ENCODE peak calls at places on chromosomes 2 and 18, in nine cellular contexts. Y is psoas muscle; J is fibroblast of lung; G is lower lobe of right lung; L is SK-N-SH; W is testis; R is HCT116; U is CD8-positive, alpha-beta T cell; X is GM12878. A is an unnamed sample. For H3K4me1, the result is how much of the 10 kb centered on the place peaks cover.

GRCh38 chr2:240298803-240299709 is 136.4 kb upstream of the GPC1 start:
- DNase-seq in R (no peak), X (no peak), L (peak), U (no peak), Y (no peak), W (no peak), J (no peak), G (no peak), A (no peak)

GRCh38 chr2:186780701-186781316 is 68.2 kb downstream of the ZSWIM2 start:
- DNase-seq in W (no peak), Y (no peak), L (peak), J (peak), U (no peak), R (peak), G (no peak), X (no peak), A (peak)

GRCh38 chr18:37484893-37485834 is 80.4 kb downstream of the CELF4 start:
- DNase-seq in Y (peak), W (peak), G (no peak), X (no peak), L (no peak), U (no peak), R (peak), J (peak), A (peak)

GRCh38 chr2:215878476-215879063 is 134.8 kb downstream of the MREG start:
- DNase-seq in R (no peak), Y (no peak), L (no peak), U (no peak), W (no peak), G (no peak), X (no peak), J (peak), A (no peak)

GRCh38 chr2:101524811-101525430 is 50.0 kb upstream of the RFX8 start:
- DNase-seq in U (no peak), W (no peak), J (peak), R (no peak), G (no peak), Y (peak), L (no peak), X (no peak), A (no peak)

GRCh38 chr2:26394694-26395093 is 7.0 kb upstream of the DRC1 start:
- DNase-seq in G (no peak), L (no peak), U (no peak), X (no peak), W (no peak), Y (no peak), R (no peak), J (peak), A (no peak)

GRCh38 chr2:174752403-174753037 is 11.8 kb downstream of the CHRNA1 start:
- DNase-seq in G (no peak), Y (no peak), J (no peak), X (peak), W (no peak), U (no peak), L (no peak), R (no peak), A (no peak)

GRCh38 chr2:219300022-219300421 is 9.2 kb downstream of the PTPRN start:
- DNase-seq in J (no peak), Y (no peak), W (no peak), U (no peak), L (no peak), X (no peak), G (no peak), R (no peak), A (no peak)

GRCh38 chr2:196278491-196278911 is 107.1 kb upstream of the STK17B start:
- DNase-seq in U (no peak), G (no peak), Y (no peak), L (no peak), W (no peak), J (peak), X (no peak), R (no peak), A (no peak)

GRCh38 chr2:16137080-16137755 is 196.9 kb downstream of the MYCN start:
- DNase-seq in W (no peak), R (no peak), X (no peak), Y (no peak), G (no peak), L (no peak), U (no peak), J (no peak), A (no peak)

GRCh38 chr2:238290079-238290478 is 1.7 kb upstream of the PER2 start:
- DNase-seq in J (no peak), W (peak), U (no peak), X (no peak), G (peak), R (peak), L (no peak), Y (peak), A (no peak)

GRCh38 chr2:179341152-179341866 is 76.7 kb upstream of the SESTD1 start:
- DNase-seq in J (peak), Y (no peak), X (no peak), G (no peak), L (no peak), W (no peak), U (no peak), R (no peak), A (no peak)

GRCh38 chr2:160940271-160940670 is 220.0 kb upstream of the TANK start:
- DNase-seq in Y (no peak), U (no peak), L (no peak), R (no peak), W (no peak), X (no peak), G (no peak), J (no peak), A (no peak)

GRCh38 chr18:63317982-63318881 is 1.3 kb downstream of the BCL2 start:
- DNase-seq in L (peak), U (peak), R (no peak), J (no peak), Y (peak), X (no peak), W (peak), G (peak), A (peak)

GRCh38 chr2:151292124-151292523 is 2.7 kb upstream of the NMI start:
- DNase-seq in W (no peak), J (no peak), X (no peak), G (no peak), Y (no peak), L (no peak), R (no peak), U (no peak), A (no peak)

GRCh38 chr2:36357506-36358316 is 2.1 kb downstream of the CRIM1 start:
- DNase-seq in G (no peak), J (peak), W (peak), X (no peak), L (peak), U (no peak), R (peak), Y (peak), A (no peak)
- TF ChIP-seq CTCF in G (peak), J (peak), W (no peak), X (peak), L (peak), U (no peak), R (peak), Y (peak), A (peak)

GRCh38 chr2:20182241-20182931 is 42.5 kb downstream of the SDC1 start:
- DNase-seq in Y (peak), X (no peak), W (peak), R (no peak), G (peak), J (peak), U (no peak), L (no peak), A (peak)
- H3K4me1 ChIP-seq in Y (under half), X (under half), W (under half), R (under half), G (half or more), J (under half), U (under half), L (under half), A (under half)

GRCh38 chr2:223759569-223760430 is 77.6 kb downstream of the AP1S3 start:
- DNase-seq in X (no peak), L (no peak), R (peak), J (peak), U (no peak), W (no peak), Y (no peak), G (no peak), A (no peak)
- H3K27ac ChIP-seq in X (peak), L (peak), R (peak), J (no peak), U (peak), W (no peak), Y (no peak), G (peak), A (no peak)

DNA sequence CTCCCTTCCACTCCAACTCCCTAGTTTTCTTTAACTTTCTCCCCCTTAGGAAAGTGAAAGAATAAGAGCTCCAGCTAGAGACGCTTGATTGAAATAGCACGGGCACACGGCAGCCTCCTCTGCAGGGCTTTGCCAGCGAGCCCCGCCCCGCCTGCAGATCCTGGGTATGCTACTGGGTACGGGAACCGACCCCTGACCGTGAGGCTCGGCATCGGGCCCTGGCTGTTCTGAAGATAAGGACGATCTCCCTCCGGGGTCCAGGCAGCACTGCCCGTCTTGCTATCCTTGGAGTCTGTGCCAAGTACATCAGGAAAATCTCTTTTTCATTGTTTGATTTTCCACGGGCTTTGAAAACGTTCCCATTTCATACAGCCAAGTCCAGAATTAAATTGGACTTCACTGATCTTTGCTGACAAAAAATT is 284.5 kb downstream of the MTX2 start:
- DNase-seq in L (peak), J (peak), U (no peak), X (no peak), W (peak), G (peak), R (peak), Y (peak), A (peak)
- TF ChIP-seq CTCF in L (no peak), J (no peak), U (no peak), X (peak), W (no peak), G (no peak), R (no peak), Y (no peak), A (no peak)

GRCh38 chr18:11859903-11860407 is 8.7 kb downstream of the CHMP1B start:
- DNase-seq in X (no peak), U (no peak), R (peak), W (no peak), Y (no peak), G (no peak), J (peak), L (no peak), A (no peak)

GRCh38 chr18:11859282-11859797 is 8.1 kb downstream of the CHMP1B start:
- DNase-seq in X (no peak), G (no peak), U (no peak), L (no peak), R (no peak), Y (no peak), W (no peak), J (no peak), A (no peak)

GRCh38 chr18:11861583-11862288 is 10.5 kb downstream of the CHMP1B start:
- DNase-seq in Y (no peak), G (no peak), L (no peak), W (no peak), R (no peak), X (no peak), U (no peak), J (peak), A (no peak)

GRCh38 chr18:11860594-11861450 is 9.6 kb downstream of the CHMP1B start:
- DNase-seq in Y (no peak), L (no peak), U (no peak), J (no peak), W (no peak), R (no peak), X (no peak), G (no peak), A (no peak)

DNA sequence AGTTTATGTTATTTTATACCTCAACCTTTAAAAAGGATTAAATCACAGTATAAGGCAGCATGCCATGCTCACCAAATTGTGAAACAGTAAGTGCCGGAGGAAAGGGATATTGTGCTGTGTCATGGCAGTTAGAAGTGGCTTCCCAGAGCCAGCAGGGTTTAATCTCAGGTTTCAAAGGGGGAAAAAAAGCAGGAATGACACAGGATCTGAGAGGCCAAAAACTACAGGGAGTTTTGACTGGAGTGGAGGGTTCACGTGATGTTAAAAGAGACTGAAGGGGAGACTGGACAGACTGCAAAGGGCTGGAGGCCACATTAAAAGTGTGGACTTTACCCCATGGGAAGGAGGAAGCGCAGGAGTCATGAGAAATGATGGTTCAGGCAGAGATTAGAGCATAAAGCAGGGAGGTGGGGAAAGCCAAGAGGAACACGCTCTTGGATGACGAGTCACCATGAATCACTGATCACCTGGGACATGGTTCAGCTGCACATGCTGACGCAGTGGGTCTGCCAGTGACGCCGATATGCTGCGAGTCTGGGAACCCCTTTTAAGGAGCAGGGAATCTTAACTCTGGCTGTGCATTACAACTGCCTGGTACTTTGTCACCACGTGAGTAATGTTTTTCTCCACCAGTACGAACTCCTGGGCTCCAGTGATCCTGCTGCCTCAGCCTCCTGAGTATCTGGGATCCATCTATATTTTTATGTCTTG is 6.1 kb downstream of the CHMP1B start:
- DNase-seq in U (no peak), G (no peak), R (peak), J (peak), Y (peak), W (no peak), L (no peak), X (no peak), A (peak)
- H3K4me1 ChIP-seq in U (under half), G (under half), R (half or more), J (under half), Y (under half), W (under half), L (under half), X (under half), A (under half)

GRCh38 chr2:239295377-239296019 is 105.3 kb downstream of the HDAC4 start:
- DNase-seq in X (no peak), W (peak), U (no peak), J (no peak), L (no peak), R (no peak), Y (no peak), G (no peak), A (no peak)
- H3K27ac ChIP-seq in X (no peak), W (peak), U (peak), J (no peak), L (no peak), R (no peak), Y (peak), G (peak), A (peak)